ENCODE peak calls at places on chromosomes 16 and 17, in four cellular contexts. D, A, T and K are unnamed samples.

GRCh38 chr16:5504028-5504758 is 406.6 kb upstream of the EEF2KMT start:
- DNase-seq in A (no peak), D (no peak), T (peak), K (no peak)

GRCh38 chr16:56667581-56668571 is at the start of gene MT1G:
- DNase-seq in A (peak), D (no peak), T (peak), K (no peak)

GRCh38 chr16:30896203-30896889 is at the start of gene CTF1:
- DNase-seq in A (peak), T (peak), D (no peak), K (peak)

GRCh38 chr17:10558049-10558448 is 8.6 kb upstream of the MYH2 start:
- DNase-seq in T (no peak), A (no peak), D (no peak), K (no peak)

GRCh38 chr16:83945587-83945986 is 7.5 kb upstream of the OSGIN1 start:
- DNase-seq in D (no peak), T (no peak), A (peak), K (no peak)

GRCh38 chr17:72916991-72917390 is 175.5 kb downstream of the SLC39A11 start:
- DNase-seq in T (no peak), D (no peak), A (no peak), K (no peak)

GRCh38 chr17:48215583-48216139 is 108.1 kb downstream of the SNX11 start:
- DNase-seq in T (peak), D (no peak), A (peak), K (peak)

GRCh38 chr16:67441907-67442306 is 11.0 kb downstream of the HSD11B2 start:
- DNase-seq in A (no peak), D (no peak), T (no peak), K (no peak)

GRCh38 chr17:7748098-7748775 is 30.7 kb downstream of the DNAH2 start:
- DNase-seq in A (no peak), T (peak), D (no peak), K (no peak)

GRCh38 chr16:78494105-78494504 is 394.7 kb downstream of the WWOX start:
- DNase-seq in D (no peak), A (no peak), T (no peak), K (no peak)

GRCh38 chr17:14428640-14429029 is 127.8 kb downstream of the HS3ST3B1 start:
- DNase-seq in T (no peak), A (no peak), D (no peak), K (no peak)

DNA sequence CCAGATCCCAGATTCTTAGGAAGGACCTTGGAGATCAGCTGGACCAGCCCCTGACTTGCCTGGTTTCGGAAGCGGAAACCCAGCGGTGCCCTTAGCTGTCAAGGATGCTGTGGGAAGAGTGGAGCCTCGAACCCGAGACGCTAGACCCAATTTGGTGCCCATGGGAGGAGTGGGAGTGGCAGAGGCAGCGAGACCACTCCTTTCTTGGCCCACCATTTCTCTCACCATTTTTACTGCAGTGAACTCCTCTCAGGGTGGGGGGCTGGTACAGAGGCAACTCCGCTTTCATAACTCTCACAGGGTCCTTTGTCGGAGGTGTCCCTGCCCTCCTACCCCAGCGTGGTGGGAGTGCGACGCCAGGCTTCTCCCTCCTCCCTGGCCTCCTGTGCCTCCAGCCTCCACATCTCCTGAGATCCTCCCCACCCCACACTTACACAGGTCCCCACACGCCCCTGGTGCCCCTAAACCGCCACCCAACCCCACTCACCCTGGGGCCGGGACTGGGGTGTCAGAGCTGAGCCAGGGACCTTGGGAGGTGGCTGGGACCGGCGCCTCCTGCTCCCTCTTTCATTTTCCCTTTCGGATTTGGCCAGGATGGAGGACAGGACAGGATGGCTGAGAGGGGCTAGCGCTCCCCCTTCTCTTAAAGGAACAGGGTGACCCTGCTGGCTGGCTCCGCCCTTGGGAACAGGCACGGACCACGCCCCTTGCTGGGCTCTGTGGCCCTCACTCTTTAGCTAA is at the start of gene GJD3:
- DNase-seq in T (peak), D (no peak), A (no peak), K (no peak)
- TF ChIP-seq SMC3 in T (no peak), D (no peak), A (no peak), K (no peak)

GRCh38 chr17:418421-418751 is 65.8 kb upstream of the RPH3AL start:
- DNase-seq in A (no peak), T (no peak), D (no peak), K (no peak)
- TF ChIP-seq ZBTB33 in A (no peak), T (no peak), D (no peak), K (no peak)

DNA sequence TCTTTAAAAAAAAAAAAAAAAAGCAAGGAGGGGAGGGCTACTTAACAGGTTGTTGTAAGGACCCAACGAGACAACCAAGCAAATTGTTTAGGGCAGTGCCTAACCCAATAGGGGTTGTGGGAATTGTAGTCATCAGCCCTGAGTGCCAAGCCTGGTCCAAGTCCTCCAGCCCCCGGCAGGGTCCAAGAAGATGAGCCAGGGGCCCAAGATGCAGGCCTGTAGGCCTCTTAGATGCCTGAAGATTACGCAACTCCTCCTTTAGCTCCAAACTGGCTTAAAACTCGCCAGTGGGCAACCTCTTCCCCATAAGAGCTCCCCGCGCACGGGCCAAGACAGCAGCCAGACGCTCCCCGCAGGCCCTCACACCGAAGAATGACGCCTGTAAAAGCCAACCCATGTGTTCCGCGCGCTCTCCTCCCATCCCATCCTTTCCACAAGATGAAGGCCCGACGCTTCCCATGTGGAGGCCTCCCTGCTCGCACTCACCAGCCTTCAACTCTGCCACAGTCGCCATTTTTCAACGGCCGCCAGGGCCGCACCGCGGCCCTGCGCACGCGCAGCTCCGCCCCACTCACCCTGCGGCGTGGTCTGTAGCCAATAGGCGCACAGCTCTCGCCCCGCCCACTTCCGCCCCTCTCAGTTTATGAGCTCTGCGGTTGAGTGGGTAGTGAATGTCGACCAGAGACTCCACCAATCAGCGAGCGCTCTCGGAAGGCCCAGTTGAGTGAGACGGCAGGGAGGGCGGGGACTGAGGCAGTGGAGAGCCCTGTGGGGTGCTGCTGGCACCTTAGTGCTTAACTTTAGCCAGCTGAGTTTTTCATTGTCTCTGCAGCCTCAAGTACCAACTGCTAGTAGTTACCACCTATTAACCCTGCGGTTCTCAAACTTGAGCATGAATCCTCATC is at the start of gene CEP20:
- DNase-seq in D (peak), A (peak), T (peak), K (peak)
- TF ChIP-seq REST in D (no peak), A (no peak), T (peak), K (no peak)

GRCh38 chr17:81469266-81469665 is 43.3 kb downstream of the ACTG1 start:
- DNase-seq in T (no peak), D (no peak), A (no peak), K (no peak)

GRCh38 chr17:81468765-81469121 is 43.9 kb downstream of the ACTG1 start:
- DNase-seq in A (no peak), T (no peak), D (no peak), K (no peak)

GRCh38 chr17:81470944-81471803 is 41.4 kb downstream of the ACTG1 start:
- DNase-seq in T (peak), D (no peak), A (no peak), K (no peak)

GRCh38 chr17:81471804-81472456 is 40.7 kb downstream of the ACTG1 start:
- DNase-seq in D (no peak), T (peak), A (peak), K (peak)

GRCh38 chr17:81470270-81470943 is 42.2 kb downstream of the ACTG1 start:
- DNase-seq in T (no peak), D (no peak), A (no peak), K (no peak)
- TF ChIP-seq SMC3 in T (no peak), D (no peak), A (no peak), K (no peak)

GRCh38 chr17:74738051-74738996 is 1.3 kb downstream of the RAB37 start:
- DNase-seq in D (peak), T (no peak), A (peak), K (peak)

GRCh38 chr17:74736423-74737298 is at the start of gene RAB37:
- DNase-seq in T (peak), A (peak), D (no peak), K (peak)

GRCh38 chr17:74739227-74739831 is 2.3 kb downstream of the RAB37 start:
- DNase-seq in A (no peak), T (no peak), D (no peak), K (no peak)

GRCh38 chr17:74734256-74734655 is 2.8 kb upstream of the RAB37 start:
- DNase-seq in A (no peak), D (no peak), T (no peak), K (no peak)

DNA sequence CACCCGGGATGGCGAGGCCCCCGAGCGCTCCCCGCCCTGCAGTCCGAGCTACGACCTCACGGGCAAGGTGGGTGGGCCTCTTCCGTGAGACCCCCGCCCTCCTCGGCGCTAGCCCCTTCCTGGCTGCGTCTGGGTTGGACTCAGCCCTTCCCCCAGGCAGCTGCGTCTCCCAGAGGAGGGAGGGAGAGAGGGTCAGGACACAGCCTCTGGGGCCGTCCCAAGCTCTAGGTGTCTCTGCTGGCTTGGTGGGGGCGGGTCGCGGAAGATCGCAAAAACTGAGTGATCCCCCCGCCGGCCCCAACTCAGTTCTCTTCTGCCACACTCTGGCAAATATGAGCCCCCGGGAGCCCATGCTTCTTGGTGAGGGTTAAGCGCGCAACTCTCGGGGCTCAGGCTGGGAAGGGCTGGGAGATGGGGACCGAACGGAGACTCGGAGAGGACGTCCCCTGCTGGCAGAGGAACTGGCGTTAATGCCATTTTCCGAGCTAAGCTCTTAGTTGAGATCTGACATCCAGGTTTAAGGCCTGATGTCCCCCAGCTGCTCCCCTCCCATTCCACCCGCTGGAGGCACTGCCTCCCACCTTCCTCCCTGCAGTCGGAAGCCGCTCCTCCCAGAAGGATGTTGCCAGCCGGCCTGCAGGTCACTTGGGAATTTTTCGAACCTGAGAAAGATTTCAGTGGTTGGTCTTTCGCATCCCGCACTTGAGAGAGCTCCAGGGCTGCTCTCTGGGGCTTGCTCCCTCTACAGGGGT is 419 bp downstream of the RAB37 start:
- DNase-seq in D (no peak), T (peak), A (peak), K (peak)
- TF ChIP-seq ZBTB33 in D (no peak), T (no peak), A (no peak), K (no peak)

GRCh38 chr16:2904100-2904921 is 7.4 kb upstream of the FLYWCH1 start:
- DNase-seq in D (no peak), A (peak), T (peak), K (peak)
- TF ChIP-seq REST in D (no peak), A (peak), T (no peak), K (peak)

DNA sequence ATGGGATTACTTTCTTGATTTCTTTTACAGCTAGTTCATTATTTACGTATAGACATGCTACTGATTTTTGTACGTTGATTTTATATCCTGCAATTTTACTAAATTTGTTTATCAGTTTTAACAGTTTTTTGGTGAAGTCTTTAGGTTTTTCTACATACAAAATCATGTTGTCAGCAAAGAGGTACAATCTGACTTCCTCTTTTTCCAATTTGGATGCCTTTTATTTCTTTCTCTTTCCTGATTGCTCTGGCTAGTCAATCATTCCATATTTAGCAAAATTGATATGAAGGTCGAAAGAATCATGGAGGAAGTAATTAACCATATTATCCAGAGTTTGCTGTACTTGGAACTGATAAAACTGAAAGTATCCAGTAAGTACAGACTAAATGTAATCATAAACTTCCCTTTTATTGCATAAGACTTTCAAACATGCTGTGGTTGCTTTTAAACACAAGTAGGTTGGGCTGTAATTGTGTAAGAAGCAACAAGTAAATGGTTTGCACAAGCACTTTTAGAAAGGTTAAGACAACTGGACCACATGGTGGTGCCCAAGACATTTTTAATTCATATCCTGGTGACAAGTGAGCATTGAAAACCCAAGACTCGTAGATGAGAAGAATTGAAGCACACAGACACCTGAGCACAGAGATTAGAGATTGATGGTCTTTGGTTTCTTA is 8.4 kb downstream of the GDE1 start:
- DNase-seq in A (no peak), D (no peak), T (no peak), K (no peak)
- TF ChIP-seq SMC3 in A (no peak), D (no peak), T (no peak), K (no peak)

GRCh38 chr16:87407511-87408112 is 15.5 kb downstream of the MAP1LC3B start:
- DNase-seq in T (no peak), D (peak), A (no peak), K (no peak)
- TF ChIP-seq ZBTB33 in T (no peak), D (no peak), A (no peak), K (no peak)

GRCh38 chr17:50565559-50566350 is 5.2 kb downstream of the CACNA1G start:
- DNase-seq in T (peak), D (no peak), A (no peak), K (no peak)
- TF ChIP-seq REST in T (no peak), D (no peak), A (no peak), K (no peak)

GRCh38 chr16:75306102-75306762 is 54.8 kb upstream of the BCAR1 start:
- DNase-seq in T (no peak), D (no peak), A (peak), K (no peak)
- TF ChIP-seq SMC3 in T (no peak), D (no peak), A (peak), K (no peak)